ENCODE peak calls at places on chromosome 15, in ten cellular contexts. R, U, N, X, Y, O, F, G, I and K are unnamed samples.

GRCh38 chr15:34889486-34889885 is 80.1 kb downstream of the AQR start:
- DNase-seq in N (no peak), Y (no peak), R (peak), F (no peak), I (no peak), U (no peak), X (no peak), O (no peak), G (no peak), K (no peak)

GRCh38 chr15:96326551-96327154 is 3.8 kb upstream of the NR2F2 start:
- DNase-seq in F (peak), N (peak), X (peak), Y (no peak), I (no peak), O (no peak), G (no peak), R (peak), U (no peak), K (no peak)

GRCh38 chr15:64763874-64764273 is 11.5 kb downstream of the RBPMS2 start:
- DNase-seq in I (no peak), F (no peak), G (no peak), U (no peak), O (no peak), X (no peak), R (no peak), Y (no peak), N (no peak), K (no peak)

GRCh38 chr15:51401872-51402517 is 60.5 kb downstream of the GLDN start:
- DNase-seq in Y (no peak), U (no peak), I (peak), R (peak), N (peak), F (no peak), O (no peak), G (no peak), X (peak), K (no peak)

GRCh38 chr15:43095708-43096347 is 10.0 kb downstream of the UBR1 start:
- DNase-seq in Y (no peak), N (no peak), G (no peak), R (peak), U (no peak), O (no peak), X (no peak), F (no peak), I (no peak), K (no peak)

GRCh38 chr15:101561584-101561906 is 72.0 kb upstream of the PCSK6 start:
- DNase-seq in G (no peak), F (peak), O (no peak), X (no peak), N (no peak), I (no peak), R (no peak), Y (no peak), U (no peak), K (no peak)

GRCh38 chr15:82803793-82804574 is 1.9 kb downstream of the FSD2 start:
- DNase-seq in F (no peak), O (no peak), Y (no peak), X (no peak), R (peak), G (no peak), U (no peak), I (no peak), N (no peak), K (no peak)

GRCh38 chr15:98735895-98736617 is 87.7 kb downstream of the IGF1R start:
- DNase-seq in G (no peak), I (no peak), R (no peak), U (no peak), X (no peak), Y (no peak), F (no peak), O (no peak), N (no peak), K (no peak)

GRCh38 chr15:80695911-80696651 is 971 bp downstream of the ABHD17C start:
- DNase-seq in N (peak), F (no peak), I (no peak), R (peak), Y (no peak), G (peak), X (peak), U (no peak), O (no peak), K (no peak)

GRCh38 chr15:58457466-58457965 is 25.7 kb downstream of the LIPC start:
- DNase-seq in G (no peak), F (no peak), X (no peak), O (no peak), N (peak), Y (no peak), I (no peak), U (no peak), R (peak), K (no peak)

GRCh38 chr15:93072011-93072410 is 17.0 kb downstream of the RGMA start:
- DNase-seq in N (peak), I (no peak), F (no peak), X (no peak), R (peak), O (no peak), G (no peak), Y (no peak), U (no peak), K (no peak)

GRCh38 chr15:28058082-28058481 is 41.0 kb downstream of the OCA2 start:
- DNase-seq in I (no peak), U (no peak), Y (no peak), G (no peak), R (no peak), F (peak), O (no peak), N (no peak), X (no peak), K (no peak)

GRCh38 chr15:64143276-64143675 is 8.3 kb upstream of the SNX22 start:
- DNase-seq in O (no peak), U (no peak), F (no peak), I (no peak), N (no peak), G (no peak), R (no peak), X (no peak), Y (no peak), K (no peak)

GRCh38 chr15:91984006-91984405 is 130.5 kb downstream of the SLCO3A1 start:
- DNase-seq in N (no peak), X (no peak), G (no peak), Y (no peak), F (no peak), O (no peak), R (no peak), I (no peak), U (no peak), K (no peak)

GRCh38 chr15:81113861-81114261 is 20.2 kb upstream of the CFAP161 start:
- DNase-seq in Y (no peak), X (no peak), U (no peak), G (no peak), I (no peak), N (no peak), O (no peak), R (peak), F (no peak), K (no peak)

GRCh38 chr15:32844118-32844711 is 126.4 kb downstream of the GREM1 start:
- DNase-seq in F (no peak), O (no peak), X (peak), Y (no peak), G (no peak), N (no peak), U (no peak), I (no peak), R (peak), K (no peak)

GRCh38 chr15:57640935-57641682 is 49.4 kb downstream of the MYZAP start:
- DNase-seq in O (peak), F (no peak), N (peak), R (peak), I (peak), X (peak), U (no peak), Y (no peak), G (no peak), K (no peak)

GRCh38 chr15:27359586-27359985 is 388.6 kb downstream of the GABRG3 start:
- DNase-seq in U (no peak), R (no peak), G (no peak), I (no peak), F (no peak), Y (no peak), X (no peak), O (no peak), N (no peak), K (no peak)

GRCh38 chr15:87347806-87348515 is 908.6 kb downstream of the NTRK3 start:
- DNase-seq in Y (no peak), R (no peak), N (no peak), G (no peak), I (no peak), O (no peak), X (no peak), U (no peak), F (no peak), K (no peak)

GRCh38 chr15:87547470-87548181 is 708.9 kb downstream of the NTRK3 start:
- DNase-seq in O (no peak), R (peak), I (no peak), Y (no peak), N (no peak), X (no peak), F (no peak), G (no peak), U (no peak), K (no peak)

GRCh38 chr15:64634020-64634419 is 141.4 kb downstream of the RBPMS2 start:
- DNase-seq in F (no peak), R (peak), I (peak), O (peak), N (no peak), Y (peak), U (no peak), G (no peak), X (peak), K (no peak)

GRCh38 chr15:43134157-43134637 is 811 bp downstream of the TMEM62 start:
- DNase-seq in O (no peak), R (no peak), N (peak), Y (no peak), F (no peak), G (no peak), X (peak), U (no peak), I (no peak), K (no peak)

GRCh38 chr15:47570044-47570443 is 147.3 kb upstream of the SEMA6D start:
- DNase-seq in F (no peak), Y (no peak), I (no peak), N (no peak), G (peak), O (no peak), U (no peak), R (no peak), X (no peak), K (no peak)

GRCh38 chr15:33089878-33090757 is 104.4 kb downstream of the FMN1 start:
- DNase-seq in O (no peak), U (no peak), X (no peak), N (peak), Y (no peak), G (peak), F (no peak), I (no peak), R (peak), K (no peak)

GRCh38 chr15:38050529-38050928 is 116.1 kb downstream of the TMCO5A start:
- DNase-seq in R (peak), I (no peak), U (no peak), G (no peak), X (no peak), F (no peak), N (peak), O (no peak), Y (no peak), K (no peak)

GRCh38 chr15:33808720-33809119 is 159.6 kb upstream of the CHRM5 start:
- DNase-seq in G (no peak), O (no peak), R (no peak), Y (no peak), F (no peak), X (no peak), I (no peak), U (no peak), N (no peak), K (no peak)

GRCh38 chr15:52783191-52783829 is 6.8 kb downstream of the ONECUT1 start:
- DNase-seq in I (peak), U (no peak), F (peak), R (no peak), O (no peak), G (no peak), X (no peak), Y (no peak), N (no peak), K (no peak)

GRCh38 chr15:92541197-92542190 is 114.1 kb downstream of the FAM174B start:
- DNase-seq in U (no peak), I (no peak), X (no peak), O (no peak), N (no peak), G (no peak), F (peak), Y (no peak), R (peak), K (no peak)

GRCh38 chr15:59456114-59456513 is 18.1 kb downstream of the FAM81A start:
- DNase-seq in I (no peak), R (no peak), F (peak), U (no peak), N (no peak), O (no peak), Y (no peak), X (peak), G (peak), K (no peak)

GRCh38 chr15:75167588-75168076 is 34.0 kb upstream of the C15orf39 start:
- DNase-seq in G (no peak), F (no peak), N (no peak), I (no peak), Y (no peak), X (no peak), U (no peak), R (peak), O (no peak), K (no peak)

GRCh38 chr15:40234783-40235182 is 4.1 kb upstream of the PAK6 start:
- DNase-seq in I (no peak), F (no peak), O (no peak), G (no peak), U (no peak), X (peak), Y (no peak), N (no peak), R (no peak), K (no peak)

GRCh38 chr15:23869391-23869790 is 182.3 kb upstream of the NDN start:
- DNase-seq in I (peak), U (no peak), G (peak), O (no peak), F (peak), R (peak), N (no peak), Y (no peak), X (no peak), K (no peak)

GRCh38 chr15:77693576-77693975 is 60.9 kb upstream of the LINGO1 start:
- DNase-seq in O (no peak), I (no peak), X (no peak), R (no peak), Y (no peak), F (no peak), U (no peak), N (no peak), G (no peak), K (no peak)

GRCh38 chr15:60859996-60860494 is 369.1 kb downstream of the RORA start:
- DNase-seq in U (no peak), R (peak), N (peak), O (no peak), Y (no peak), X (no peak), I (no peak), G (no peak), F (no peak), K (no peak)

GRCh38 chr15:64720188-64720587 is 55.2 kb downstream of the RBPMS2 start:
- DNase-seq in F (no peak), O (no peak), G (no peak), X (no peak), U (no peak), I (no peak), Y (no peak), R (no peak), N (no peak), K (no peak)

GRCh38 chr15:79989682-79990081 is 18.7 kb upstream of the BCL2A1 start:
- DNase-seq in N (no peak), Y (no peak), G (no peak), U (no peak), I (no peak), O (no peak), X (no peak), F (no peak), R (no peak), K (no peak)

GRCh38 chr15:50418041-50418583 is 6.1 kb upstream of the USP8 start:
- DNase-seq in G (no peak), Y (no peak), X (peak), I (no peak), R (no peak), U (no peak), O (no peak), N (no peak), F (no peak), K (no peak)

GRCh38 chr15:77870195-77871065 is 207.1 kb downstream of the TBC1D2B start:
- DNase-seq in U (no peak), O (no peak), Y (no peak), R (peak), I (peak), F (peak), X (peak), N (peak), G (peak), K (peak)

GRCh38 chr15:76973362-76973743 is 21.6 kb upstream of the PSTPIP1 start:
- DNase-seq in U (peak), N (peak), I (peak), X (no peak), R (peak), F (no peak), G (no peak), Y (peak), O (peak), K (peak)

GRCh38 chr15:85047271-85047948 is 65.8 kb downstream of the PDE8A start:
- DNase-seq in X (peak), I (peak), Y (no peak), G (no peak), R (peak), N (peak), O (no peak), U (no peak), F (no peak), K (no peak)